ENCODE peak calls at places on chromosomes 1 and 21, in four cellular contexts. B is MM.1S, G is aorta, T is dorsolateral prefrontal cortex. X is an unnamed sample.

GRCh38 chr1:201348211-201348566 is 29.3 kb downstream of the TNNT2 start:
- DNase-seq in B (peak; percentile 54), G (peak; percentile 50), T (no peak), X (peak; percentile 84)

GRCh38 chr1:230307213-230307612 is 118.9 kb downstream of the PGBD5 start:
- DNase-seq in B (no peak), G (peak; percentile 26), T (no peak), X (no peak)

GRCh38 chr1:117095237-117095636 is 26.3 kb downstream of the TRIM45 start:
- DNase-seq in B (no peak), G (no peak), T (no peak), X (no peak)

GRCh38 chr1:160205974-160206369 is 788 bp downstream of the PEA15 start:
- DNase-seq in B (peak; percentile 30), G (peak; percentile 86), T (no peak), X (peak; percentile 78)

GRCh38 chr1:15937706-15938168 is 38.2 kb downstream of the ZBTB17 start:
- DNase-seq in B (no peak), G (no peak), T (no peak), X (no peak)

GRCh38 chr1:6140413-6140812 is 39.7 kb downstream of the CHD5 start:
- DNase-seq in B (no peak), G (no peak), T (no peak), X (no peak)

GRCh38 chr1:211632808-211633522 is 42.5 kb downstream of the NEK2 start:
- DNase-seq in B (no peak), G (peak; percentile 77), T (no peak), X (no peak)

GRCh38 chr1:234488954-234489691 is 10.1 kb upstream of the TARBP1 start:
- DNase-seq in B (no peak), G (no peak), T (no peak), X (no peak)

GRCh38 chr1:21266119-21266774 is 24.0 kb downstream of the ECE1 start:
- DNase-seq in B (no peak), G (no peak), T (no peak), X (no peak)

GRCh38 chr1:110049801-110050601 is 15.6 kb downstream of the STRIP1 start:
- DNase-seq in B (no peak), G (peak; percentile 81), T (no peak), X (no peak)

GRCh38 chr1:100034465-100034864 is 64.7 kb downstream of the SLC35A3 start:
- DNase-seq in B (peak; percentile 25), G (no peak), T (no peak), X (peak; percentile 80)

GRCh38 chr1:103953386-103953785 is 203.7 kb downstream of the AMY1C start:
- DNase-seq in B (no peak), G (no peak), T (no peak), X (no peak)

GRCh38 chr1:248802454-248802853 is 23.3 kb downstream of the SH3BP5L start:
- DNase-seq in B (no peak), G (no peak), T (no peak), X (no peak)

DNA sequence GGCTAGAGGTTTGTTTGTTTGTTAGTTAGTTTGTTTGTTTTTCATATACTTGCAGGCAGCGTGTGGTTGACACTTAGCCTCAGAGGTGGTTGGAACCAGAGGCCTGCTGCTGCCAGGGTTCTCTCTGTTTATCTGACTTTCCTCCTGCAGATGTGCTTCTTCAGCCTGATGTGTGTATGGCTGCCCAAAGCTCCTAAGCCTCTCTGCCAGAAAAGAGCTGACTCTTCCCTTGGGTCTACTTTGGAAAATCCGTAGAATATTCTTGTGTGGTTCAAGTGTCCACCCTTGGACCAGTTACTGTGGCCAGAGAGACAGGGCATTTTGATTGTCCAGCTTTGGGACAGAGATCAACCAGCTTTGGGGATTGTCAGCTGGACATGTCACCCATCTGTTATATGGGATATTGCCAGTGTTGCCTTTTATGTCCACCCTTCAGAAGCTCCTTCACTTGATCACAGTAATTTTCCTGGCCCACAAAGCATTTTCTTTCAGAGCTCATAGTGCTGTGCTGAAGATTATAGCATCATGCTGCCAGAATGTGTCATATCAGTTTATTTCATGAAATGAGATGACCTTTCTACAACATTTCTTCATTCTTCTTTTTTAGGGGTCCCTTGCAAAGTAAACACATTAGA is 126.2 kb upstream of the L1TD1 start:
- DNase-seq in B (no peak), G (no peak), T (no peak), X (no peak)
- H3K27ac ChIP-seq in B (no peak overlapping the region), G (peak overlapping the region; percentile 80), T (peak overlapping the region; percentile 67), X (no peak overlapping the region)

DNA sequence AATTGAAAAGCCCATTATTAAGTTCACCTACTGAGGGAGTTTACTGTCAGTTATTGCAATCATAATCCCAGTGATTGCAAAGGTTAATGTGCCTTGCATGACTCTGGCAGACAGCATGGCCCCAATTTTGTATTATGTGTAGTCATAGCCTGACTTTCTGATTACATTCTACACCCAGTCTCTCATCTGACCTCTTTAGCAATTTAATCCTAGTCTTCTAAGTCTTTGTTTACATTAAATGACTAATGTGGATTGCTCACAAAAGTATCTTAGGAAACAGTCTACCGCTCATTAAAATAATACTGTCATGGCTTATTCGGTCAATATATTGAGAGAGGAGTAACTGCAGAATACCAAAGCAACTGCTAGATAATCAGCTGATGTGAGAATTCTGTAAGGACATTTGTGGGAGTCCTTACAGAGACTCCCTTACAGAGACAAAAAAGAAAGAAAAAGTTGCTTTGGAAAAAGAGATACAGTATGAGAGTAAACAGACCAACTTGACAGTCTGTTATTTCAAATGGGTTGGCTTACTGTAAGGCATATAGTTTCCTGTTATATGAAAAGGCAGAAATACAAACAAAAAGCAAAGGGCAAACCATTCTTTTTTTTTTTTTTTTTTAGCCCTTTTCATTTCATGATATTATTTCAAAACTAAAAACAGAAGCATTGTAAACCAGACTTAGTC is 42.8 kb downstream of the SMG7 start:
- DNase-seq in B (no peak), G (no peak), T (no peak), X (no peak)
- H3K27ac ChIP-seq in B (no peak overlapping the region), G (no peak overlapping the region), T (no peak overlapping the region), X (peak overlapping the region; percentile 29)

GRCh38 chr1:76919123-76919522 is 51.8 kb downstream of the ST6GALNAC5 start:
- DNase-seq in B (no peak), G (no peak), T (no peak), X (no peak)
- H3K27ac ChIP-seq in B (no peak overlapping the region), G (no peak overlapping the region), T (no peak overlapping the region), X (no peak overlapping the region)

GRCh38 chr1:12527564-12527963 is 90.4 kb downstream of the DHRS3 start:
- DNase-seq in B (no peak), G (no peak), T (no peak), X (no peak)
- H3K27ac ChIP-seq in B (no peak overlapping the region), G (no peak overlapping the region), T (no peak overlapping the region), X (no peak overlapping the region)

DNA sequence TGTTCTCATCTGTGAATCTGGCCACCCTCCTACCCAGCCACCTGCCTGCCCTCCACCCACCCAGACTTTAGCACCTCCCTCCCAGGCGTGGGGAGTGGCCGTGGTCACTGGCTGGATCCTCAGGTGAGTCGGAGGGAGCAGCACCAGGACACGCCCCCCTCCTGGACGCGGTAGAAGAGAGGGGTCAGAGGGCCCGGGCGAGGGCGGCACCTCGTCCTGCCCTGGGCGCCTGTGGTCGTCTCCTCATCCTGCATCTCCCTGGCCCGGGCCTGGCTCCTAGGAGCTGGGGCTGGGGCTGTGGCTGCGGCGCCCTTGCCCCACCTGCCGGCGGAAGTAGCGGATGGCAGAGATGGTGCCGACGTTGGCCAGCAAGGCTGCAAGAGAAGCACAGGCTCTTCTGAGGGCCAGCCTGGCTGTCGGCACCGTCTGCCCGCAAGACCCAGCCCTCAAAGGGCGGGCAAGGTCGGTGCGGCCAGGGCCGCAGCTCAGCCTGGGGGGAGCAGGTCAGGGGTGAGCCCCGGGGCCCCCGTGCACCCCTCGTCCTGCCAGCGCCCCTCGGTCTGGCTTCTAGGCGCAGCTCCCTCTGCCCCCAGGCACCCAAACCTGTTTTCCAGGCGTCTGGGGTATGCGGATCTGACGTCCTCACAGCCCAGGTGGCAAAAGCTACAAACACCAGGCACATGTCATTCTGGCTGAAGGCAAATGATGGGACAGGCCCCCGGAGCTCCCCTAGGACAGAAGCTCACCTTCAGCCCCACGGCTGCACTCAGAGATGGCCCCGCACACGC is 5.8 kb downstream of the PERM1 start:
- DNase-seq in B (peak; percentile 43), G (no peak), T (no peak), X (peak; percentile 91)
- H3K27ac ChIP-seq in B (no peak overlapping the region), G (no peak overlapping the region), T (no peak overlapping the region), X (no peak overlapping the region)

DNA sequence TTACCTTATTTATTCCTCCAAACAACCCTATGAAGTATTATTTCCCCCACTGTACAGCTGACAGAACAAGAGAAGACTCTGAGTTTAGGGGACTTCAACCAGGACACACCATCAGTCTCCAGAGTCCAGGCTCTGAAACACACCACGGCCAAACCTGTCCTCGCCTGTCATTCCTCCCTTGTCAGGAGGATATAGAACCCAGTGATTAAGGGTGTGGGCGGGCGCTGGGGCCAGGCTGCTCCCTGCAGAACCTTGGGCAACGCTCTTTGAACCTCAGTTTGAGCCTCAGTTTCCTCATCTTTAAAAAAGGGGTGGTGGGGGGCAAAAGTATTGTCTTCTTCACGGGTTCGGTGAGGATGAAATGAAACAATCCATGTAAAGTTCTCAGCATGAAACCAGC is 9.4 kb upstream of the CEP85 start:
- DNase-seq in B (no peak), G (peak; percentile 61), T (no peak), X (no peak)
- H3K27ac ChIP-seq in B (no peak overlapping the region), G (no peak overlapping the region), T (no peak overlapping the region), X (no peak overlapping the region)

DNA sequence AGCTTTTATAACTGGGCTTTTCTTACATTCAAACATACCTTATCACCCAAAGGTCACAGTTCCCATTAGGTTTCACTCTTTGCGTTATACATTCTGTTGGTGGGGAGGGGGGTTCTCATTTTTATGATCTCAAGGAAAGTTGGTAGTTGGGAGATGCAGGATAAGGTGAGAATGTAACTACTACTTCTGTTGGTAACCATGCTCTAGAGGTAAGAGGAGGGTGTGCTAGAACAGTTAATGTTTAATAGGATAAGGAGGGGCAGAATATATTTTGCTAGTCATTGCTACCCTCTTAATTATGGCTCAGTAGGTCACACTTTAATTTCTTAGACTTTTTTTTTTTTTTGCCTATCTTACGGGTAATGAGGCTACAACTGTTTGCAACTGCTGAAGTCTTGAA is 10.7 kb downstream of the YBX1 start:
- DNase-seq in B (no peak), G (no peak), T (no peak), X (no peak)
- H3K27ac ChIP-seq in B (no peak overlapping the region), G (no peak overlapping the region), T (no peak overlapping the region), X (no peak overlapping the region)

GRCh38 chr21:45103966-45104520 is 29.7 kb downstream of the ADARB1 start:
- DNase-seq in B (no peak), G (no peak), T (no peak), X (no peak)

GRCh38 chr21:45108808-45109800 is 34.7 kb downstream of the ADARB1 start:
- DNase-seq in B (peak; percentile 16), G (no peak), T (no peak), X (no peak)

GRCh38 chr21:45108034-45108790 is 33.8 kb downstream of the ADARB1 start:
- DNase-seq in B (no peak), G (no peak), T (no peak), X (no peak)

GRCh38 chr21:45104560-45104959 is 30.2 kb downstream of the ADARB1 start:
- DNase-seq in B (no peak), G (peak; percentile 87), T (no peak), X (no peak)

DNA sequence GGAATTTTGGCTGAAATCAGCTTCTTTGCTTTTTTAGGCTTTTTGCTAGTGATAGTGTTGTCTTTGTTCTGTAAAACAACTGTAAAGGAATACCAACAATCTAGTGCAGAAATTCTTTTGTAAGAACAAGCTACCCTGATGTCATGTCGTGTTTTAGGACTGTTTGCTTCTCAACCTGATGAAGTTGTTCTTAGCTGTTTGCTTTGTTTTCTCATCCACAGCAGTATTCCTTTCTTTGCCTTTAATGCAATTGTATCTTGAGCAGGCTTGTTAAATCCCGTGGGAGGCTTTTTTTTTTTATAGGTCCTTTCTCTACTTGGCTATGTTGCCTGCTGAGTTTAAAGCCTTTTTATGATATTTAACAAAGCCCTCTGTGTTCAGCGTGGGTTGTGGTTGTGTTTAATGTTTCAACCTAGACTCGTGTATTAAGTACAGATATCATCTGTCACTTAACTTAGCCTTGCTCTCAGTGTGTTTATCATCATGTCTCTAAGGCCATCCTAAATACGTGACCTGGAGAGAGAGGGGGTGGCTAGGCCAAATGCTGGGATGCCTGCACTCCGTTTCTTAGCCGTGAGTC is 31.6 kb downstream of the ADARB1 start:
- DNase-seq in B (no peak), G (no peak), T (no peak), X (no peak)
- H3K27ac ChIP-seq in B (no peak overlapping the region), G (peak overlapping the region; percentile 4), T (no peak overlapping the region), X (no peak overlapping the region)